ENCODE peak calls at places on chromosomes 2 and 18, in ten cellular contexts. Y, F, E, A, N, Z, R, D, J and T are unnamed samples.

GRCh38 chr2:10278029-10278762 is 24.5 kb upstream of the HPCAL1 start:
- DNase-seq in Y (no peak), J (no peak), Z (peak), D (peak), N (peak), R (peak), A (no peak), E (peak), F (peak), T (peak)

GRCh38 chr18:57243624-57244179 is 96.8 kb downstream of the BOD1L2 start:
- DNase-seq in E (no peak), J (no peak), A (no peak), F (no peak), Y (no peak), D (no peak), Z (no peak), N (no peak), R (no peak), T (no peak)

GRCh38 chr2:192004188-192004963 is 157.5 kb upstream of the CAVIN2 start:
- DNase-seq in Y (no peak), R (peak), A (no peak), E (no peak), J (no peak), Z (no peak), N (no peak), F (no peak), D (no peak), T (no peak)

GRCh38 chr18:63994783-63995399 is 25.0 kb downstream of the SERPINB8 start:
- DNase-seq in Y (peak), R (peak), Z (peak), A (peak), J (peak), D (peak), F (peak), E (peak), N (peak), T (peak)

GRCh38 chr2:156481295-156481694 is 45.1 kb downstream of the GPD2 start:
- DNase-seq in E (peak), D (no peak), Z (no peak), N (peak), R (no peak), Y (no peak), J (no peak), A (no peak), F (no peak), T (no peak)

GRCh38 chr2:9000442-9000841 is 3.0 kb downstream of the MBOAT2 start:
- DNase-seq in J (no peak), Z (no peak), R (no peak), Y (no peak), N (no peak), A (no peak), F (no peak), D (no peak), E (no peak), T (no peak)

GRCh38 chr2:10918661-10919414 is 7.1 kb downstream of the KCNF1 start:
- DNase-seq in E (peak), Y (no peak), D (no peak), J (no peak), A (no peak), R (no peak), Z (no peak), N (peak), F (no peak), T (no peak)

GRCh38 chr2:220162320-220162719 is 534.9 kb downstream of the SLC4A3 start:
- DNase-seq in E (peak), N (no peak), D (peak), A (no peak), R (no peak), F (no peak), Z (no peak), Y (no peak), J (no peak), T (no peak)

GRCh38 chr2:101830555-101830954 is 133.0 kb downstream of the MAP4K4 start:
- DNase-seq in R (no peak), Z (no peak), N (peak), D (peak), Y (no peak), E (peak), F (peak), A (no peak), J (no peak), T (peak)

GRCh38 chr2:238130111-238130695 is 8.3 kb upstream of the KLHL30 start:
- DNase-seq in N (no peak), A (no peak), D (no peak), J (no peak), R (no peak), Z (no peak), E (no peak), Y (no peak), F (no peak), T (no peak)

GRCh38 chr2:200852605-200853004 is 11.9 kb downstream of the CLK1 start:
- DNase-seq in F (no peak), Z (no peak), Y (no peak), E (no peak), N (no peak), R (no peak), D (no peak), A (no peak), J (no peak), T (no peak)

GRCh38 chr2:207498427-207498826 is 31.3 kb upstream of the CREB1 start:
- DNase-seq in Z (no peak), J (no peak), F (no peak), R (no peak), A (no peak), D (no peak), Y (no peak), E (no peak), N (no peak), T (no peak)

GRCh38 chr18:35693829-35694228 is 112.3 kb downstream of the GALNT1 start:
- DNase-seq in F (no peak), J (no peak), D (no peak), Z (no peak), Y (no peak), N (no peak), A (no peak), R (no peak), E (no peak), T (no peak)

GRCh38 chr18:47345996-47346395 is 94.5 kb upstream of the SKOR2 start:
- DNase-seq in N (no peak), F (no peak), E (no peak), Z (no peak), Y (no peak), R (no peak), A (no peak), D (no peak), J (no peak), T (no peak)

GRCh38 chr2:232892221-232892620 is 22.2 kb downstream of the SNORC start:
- DNase-seq in D (no peak), Y (no peak), E (no peak), R (no peak), F (no peak), N (no peak), J (no peak), Z (peak), A (no peak), T (no peak)

GRCh38 chr2:94874277-94874997 is 3.2 kb downstream of the TEKT4 start:
- DNase-seq in F (peak), Z (peak), J (peak), Y (peak), E (peak), N (peak), A (peak), D (no peak), R (peak), T (peak)

GRCh38 chr2:101697124-101697793 is at the start of gene MAP4K4:
- DNase-seq in J (peak), F (peak), R (peak), A (peak), E (peak), N (peak), D (peak), Z (peak), Y (peak), T (peak)

GRCh38 chr18:80202264-80202998 is 44.9 kb downstream of the PARD6G start:
- DNase-seq in A (no peak), N (no peak), R (no peak), E (no peak), Z (no peak), Y (no peak), D (no peak), F (peak), J (no peak), T (peak)

GRCh38 chr2:240631561-240632290 is 6.4 kb downstream of the GPR35 start:
- DNase-seq in Y (no peak), Z (no peak), F (no peak), E (no peak), D (no peak), J (no peak), N (no peak), A (no peak), R (no peak), T (no peak)

GRCh38 chr18:62856294-62856693 is 141.0 kb downstream of the PHLPP1 start:
- DNase-seq in F (no peak), R (no peak), E (no peak), A (no peak), J (no peak), Z (no peak), N (no peak), Y (no peak), D (no peak), T (no peak)

GRCh38 chr18:61988100-61988499 is 95.3 kb upstream of the RNF152 start:
- DNase-seq in Y (no peak), J (no peak), E (peak), F (no peak), D (no peak), Z (no peak), A (no peak), R (no peak), N (peak), T (no peak)

GRCh38 chr18:199768-200167 is 41.4 kb downstream of the USP14 start:
- DNase-seq in Y (no peak), R (no peak), D (no peak), N (no peak), Z (no peak), A (no peak), F (no peak), E (no peak), J (no peak), T (no peak)

GRCh38 chr18:55013086-55013485 is 53.8 kb upstream of the CCDC68 start:
- DNase-seq in E (peak), N (peak), R (no peak), Y (no peak), D (no peak), A (no peak), J (no peak), F (no peak), Z (no peak), T (no peak)